ENCODE peak calls at places on chromosome 14, in five cellular contexts. One of them, this sample, is unnamed. For H3K4me1, the result is how much of the 10 kb centered on the place peaks cover.

GRCh38 chr14:53306926-53307325 is 153.8 kb upstream of the DDHD1 start:
- DNase-seq in A549: no peak
- DNase-seq in esophagus squamous epithelium: no peak
- DNase-seq in endothelial cell of umbilical vein: no peak
- DNase-seq in hepatocyte: no peak
- DNase-seq in this sample: peak

GRCh38 chr14:98950356-98950895 is 321.6 kb downstream of the BCL11B start:
- DNase-seq in A549: no peak
- DNase-seq in esophagus squamous epithelium: no peak
- DNase-seq in endothelial cell of umbilical vein: no peak
- DNase-seq in hepatocyte: no peak
- DNase-seq in this sample: no peak

GRCh38 chr14:24535737-24536136 is 27.7 kb upstream of the CMA1 start:
- DNase-seq in A549: no peak
- DNase-seq in esophagus squamous epithelium: no peak
- DNase-seq in endothelial cell of umbilical vein: no peak
- DNase-seq in hepatocyte: no peak
- DNase-seq in this sample: no peak

GRCh38 chr14:96265387-96265786 is 9.4 kb downstream of the BDKRB1 start:
- DNase-seq in A549: no peak
- DNase-seq in esophagus squamous epithelium: no peak
- DNase-seq in endothelial cell of umbilical vein: no peak
- DNase-seq in hepatocyte: no peak
- DNase-seq in this sample: no peak

GRCh38 chr14:99592933-99593753 is 10.9 kb downstream of the CCDC85C start:
- DNase-seq in A549: no peak
- DNase-seq in esophagus squamous epithelium: no peak
- DNase-seq in endothelial cell of umbilical vein: no peak
- DNase-seq in hepatocyte: no peak
- DNase-seq in this sample: no peak

GRCh38 chr14:103739793-103740501 is 24.3 kb downstream of the ZFYVE21 start:
- DNase-seq in A549: no peak
- DNase-seq in esophagus squamous epithelium: no peak
- DNase-seq in endothelial cell of umbilical vein: no peak
- DNase-seq in hepatocyte: no peak
- DNase-seq in this sample: no peak

GRCh38 chr14:78863143-78863542 is 693.0 kb downstream of the NRXN3 start:
- DNase-seq in A549: peak
- DNase-seq in esophagus squamous epithelium: no peak
- DNase-seq in endothelial cell of umbilical vein: peak
- DNase-seq in hepatocyte: peak
- DNase-seq in this sample: peak

GRCh38 chr14:35158951-35159653 is 36.8 kb downstream of the PRORP start:
- DNase-seq in A549: no peak
- DNase-seq in esophagus squamous epithelium: no peak
- DNase-seq in endothelial cell of umbilical vein: peak
- DNase-seq in hepatocyte: peak
- DNase-seq in this sample: no peak

GRCh38 chr14:24312736-24313507 is 1.6 kb downstream of the LTB4R start:
- DNase-seq in A549: no peak
- DNase-seq in esophagus squamous epithelium: no peak
- DNase-seq in endothelial cell of umbilical vein: peak
- DNase-seq in hepatocyte: no peak
- DNase-seq in this sample: no peak

GRCh38 chr14:77120771-77121743 is 20.5 kb downstream of the ZDHHC22 start:
- DNase-seq in A549: no peak
- DNase-seq in esophagus squamous epithelium: no peak
- DNase-seq in endothelial cell of umbilical vein: no peak
- DNase-seq in hepatocyte: no peak
- DNase-seq in this sample: no peak
- H3K4me3 ChIP-seq in A549: no peak
- H3K4me3 ChIP-seq in esophagus squamous epithelium: no peak
- H3K4me3 ChIP-seq in endothelial cell of umbilical vein: no peak
- H3K4me3 ChIP-seq in hepatocyte: no peak
- H3K4me3 ChIP-seq in this sample: no peak

DNA sequence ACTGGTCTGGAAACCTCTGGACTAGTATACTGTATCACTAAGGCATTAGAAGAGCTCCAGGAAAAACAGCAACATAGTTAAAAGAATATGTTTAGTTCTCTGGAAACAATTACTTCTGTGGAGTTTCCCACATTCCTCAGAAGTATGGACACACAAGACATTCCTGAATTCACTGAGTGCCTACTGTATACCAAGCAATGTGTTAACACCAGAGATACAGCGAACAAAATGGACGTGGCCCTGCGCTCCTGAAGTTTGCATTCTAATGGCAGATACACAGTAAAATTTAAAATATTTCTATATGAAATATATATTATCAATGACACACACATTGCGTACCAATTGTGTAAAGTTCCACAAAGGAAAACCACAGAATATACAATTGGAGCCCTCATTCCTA is 1.1 kb downstream of the ANGEL1 start:
- DNase-seq in A549: no peak
- DNase-seq in esophagus squamous epithelium: no peak
- DNase-seq in endothelial cell of umbilical vein: peak
- DNase-seq in hepatocyte: no peak
- DNase-seq in this sample: no peak
- TF ChIP-seq CTCF in A549: no peak
- TF ChIP-seq CTCF in esophagus squamous epithelium: no peak
- TF ChIP-seq CTCF in endothelial cell of umbilical vein: no peak
- TF ChIP-seq CTCF in hepatocyte: no peak
- TF ChIP-seq CTCF in this sample: no peak

DNA sequence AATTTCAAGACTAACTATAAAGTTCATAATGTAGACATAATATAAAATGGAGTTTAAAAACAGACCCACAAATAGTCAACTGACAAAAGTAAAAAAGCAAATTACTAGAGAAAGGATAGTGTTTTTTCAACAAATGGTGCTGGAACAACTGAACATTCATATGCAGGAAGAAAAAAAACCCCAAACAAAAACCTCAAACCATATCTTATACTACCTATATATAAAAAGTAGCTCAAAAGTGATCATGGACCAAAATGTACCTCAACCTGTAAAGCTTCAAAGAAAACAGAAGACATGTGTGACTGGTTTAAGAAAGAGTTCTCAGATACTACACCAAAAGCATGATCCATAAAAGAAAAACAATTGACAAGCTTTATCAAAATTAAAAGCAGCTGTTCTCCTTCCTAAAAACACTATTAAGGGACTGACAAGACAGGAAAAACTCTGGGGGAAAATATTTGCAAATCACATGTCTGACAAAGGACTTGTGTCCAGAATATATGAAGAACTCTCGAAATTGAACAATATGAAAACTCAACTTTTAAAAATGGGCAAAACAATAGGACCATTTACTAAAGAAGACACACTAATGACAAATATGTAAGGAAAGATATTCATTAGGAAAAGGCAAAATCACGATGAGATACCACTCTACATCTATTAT is 22.7 kb upstream of the ARID4A start:
- DNase-seq in A549: no peak
- DNase-seq in esophagus squamous epithelium: no peak
- DNase-seq in endothelial cell of umbilical vein: no peak
- DNase-seq in hepatocyte: no peak
- DNase-seq in this sample: no peak
- H3K4me1 ChIP-seq in A549: under half
- H3K4me1 ChIP-seq in esophagus squamous epithelium: under half
- H3K4me1 ChIP-seq in endothelial cell of umbilical vein: under half
- H3K4me1 ChIP-seq in hepatocyte: under half
- H3K4me1 ChIP-seq in this sample: under half

GRCh38 chr14:105080161-105080560 is 14.9 kb upstream of the GPR132 start:
- DNase-seq in A549: no peak
- DNase-seq in esophagus squamous epithelium: no peak
- DNase-seq in endothelial cell of umbilical vein: no peak
- DNase-seq in hepatocyte: no peak
- DNase-seq in this sample: no peak
- H3K4me3 ChIP-seq in A549: no peak
- H3K4me3 ChIP-seq in esophagus squamous epithelium: no peak
- H3K4me3 ChIP-seq in endothelial cell of umbilical vein: no peak
- H3K4me3 ChIP-seq in hepatocyte: no peak
- H3K4me3 ChIP-seq in this sample: no peak

GRCh38 chr14:94376976-94377865 is 11.2 kb downstream of the SERPINA1 start:
- DNase-seq in A549: no peak
- DNase-seq in esophagus squamous epithelium: no peak
- DNase-seq in endothelial cell of umbilical vein: no peak
- DNase-seq in hepatocyte: no peak
- DNase-seq in this sample: no peak

GRCh38 chr14:94379291-94380224 is 8.8 kb downstream of the SERPINA1 start:
- DNase-seq in A549: no peak
- DNase-seq in esophagus squamous epithelium: no peak
- DNase-seq in endothelial cell of umbilical vein: no peak
- DNase-seq in hepatocyte: no peak
- DNase-seq in this sample: no peak

GRCh38 chr14:94377866-94378470 is 10.4 kb downstream of the SERPINA1 start:
- DNase-seq in A549: no peak
- DNase-seq in esophagus squamous epithelium: no peak
- DNase-seq in endothelial cell of umbilical vein: no peak
- DNase-seq in hepatocyte: no peak
- DNase-seq in this sample: no peak

GRCh38 chr14:94380225-94381148 is 7.9 kb downstream of the SERPINA1 start:
- DNase-seq in A549: no peak
- DNase-seq in esophagus squamous epithelium: no peak
- DNase-seq in endothelial cell of umbilical vein: no peak
- DNase-seq in hepatocyte: no peak
- DNase-seq in this sample: no peak

GRCh38 chr14:94378527-94379290 is 9.7 kb downstream of the SERPINA1 start:
- DNase-seq in A549: no peak
- DNase-seq in esophagus squamous epithelium: no peak
- DNase-seq in endothelial cell of umbilical vein: no peak
- DNase-seq in hepatocyte: no peak
- DNase-seq in this sample: no peak
- TF ChIP-seq CTCF in A549: no peak
- TF ChIP-seq CTCF in esophagus squamous epithelium: no peak
- TF ChIP-seq CTCF in endothelial cell of umbilical vein: no peak
- TF ChIP-seq CTCF in hepatocyte: no peak
- TF ChIP-seq CTCF in this sample: no peak

DNA sequence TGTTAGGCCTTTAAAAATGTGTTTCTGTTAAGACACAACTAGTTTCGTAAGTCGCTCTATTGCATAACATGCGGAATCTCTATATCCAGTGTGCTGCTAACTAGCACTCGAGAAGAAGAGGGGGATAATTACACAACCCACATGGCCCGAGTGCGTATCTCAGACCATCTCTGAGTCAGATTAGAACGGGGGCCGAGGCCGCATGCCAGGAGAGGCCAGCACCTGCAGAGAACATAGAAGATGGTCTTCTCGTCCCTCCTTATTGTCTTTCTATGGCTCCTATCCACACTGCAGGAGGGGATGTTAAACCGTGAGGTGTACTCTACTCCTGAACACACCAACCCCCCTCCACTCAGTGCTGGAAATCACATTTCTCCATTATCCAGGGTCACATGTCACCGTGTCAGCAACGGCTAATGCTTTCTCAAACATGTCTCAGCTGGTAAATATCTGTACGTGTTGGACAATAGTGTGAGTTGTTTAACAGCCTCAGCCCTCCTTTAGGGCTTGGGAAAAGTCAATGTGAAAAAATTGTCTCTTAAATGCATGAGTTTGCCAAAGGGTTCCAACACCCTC is 56.3 kb downstream of the CCDC88C start:
- DNase-seq in A549: no peak
- DNase-seq in esophagus squamous epithelium: no peak
- DNase-seq in endothelial cell of umbilical vein: no peak
- DNase-seq in hepatocyte: peak
- DNase-seq in this sample: peak
- H3K4me1 ChIP-seq in A549: under half
- H3K4me1 ChIP-seq in esophagus squamous epithelium: under half
- H3K4me1 ChIP-seq in endothelial cell of umbilical vein: under half
- H3K4me1 ChIP-seq in hepatocyte: under half
- H3K4me1 ChIP-seq in this sample: under half

DNA sequence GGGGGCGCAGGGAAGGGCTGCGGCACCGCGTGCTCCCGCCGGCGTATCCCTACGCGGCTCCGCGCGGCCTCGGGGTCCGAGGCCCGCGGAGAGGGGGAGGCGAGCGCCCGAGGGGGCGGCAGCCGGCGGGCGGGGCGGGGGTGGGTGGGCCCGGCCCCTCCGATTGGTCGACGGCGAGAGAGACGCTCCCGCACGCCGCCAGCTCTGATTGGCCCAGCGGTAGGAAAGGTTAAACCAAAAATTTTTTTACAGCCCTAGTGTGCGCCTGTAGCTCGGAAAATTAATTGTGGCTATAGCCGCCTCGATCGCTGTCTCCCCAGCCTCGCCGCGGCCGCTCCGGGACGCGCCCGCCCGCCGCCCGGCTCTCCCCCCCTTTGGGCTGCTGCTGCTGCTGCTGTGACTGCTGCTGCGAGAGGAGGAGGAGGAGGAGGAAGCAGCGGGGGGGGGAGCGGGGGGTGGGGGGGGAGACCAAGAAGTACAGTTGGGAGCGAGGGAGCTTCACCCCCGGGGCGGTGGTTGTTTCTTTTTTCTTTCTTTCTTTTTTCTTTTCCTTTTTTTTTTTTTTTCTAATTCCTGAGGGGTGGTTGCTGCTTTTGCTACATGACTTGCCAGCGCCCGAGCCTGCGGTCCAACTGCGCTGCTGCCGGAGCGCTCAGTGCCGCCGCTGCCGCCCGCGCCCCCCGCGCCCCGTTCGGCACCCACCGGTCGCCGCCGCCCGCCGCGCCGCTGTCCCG is at the start of gene FOXG1:
- DNase-seq in A549: peak
- DNase-seq in esophagus squamous epithelium: no peak
- DNase-seq in endothelial cell of umbilical vein: no peak
- DNase-seq in hepatocyte: no peak
- DNase-seq in this sample: peak
- H3K4me3 ChIP-seq in A549: peak
- H3K4me3 ChIP-seq in esophagus squamous epithelium: peak
- H3K4me3 ChIP-seq in endothelial cell of umbilical vein: no peak
- H3K4me3 ChIP-seq in hepatocyte: peak
- H3K4me3 ChIP-seq in this sample: peak

This sample was measured in cardiac muscle cell.